ENCODE peak calls at places on chromosomes 5 and 9, in nine cellular contexts. W, H, P, G, R, K, O, E and D are unnamed samples.

GRCh38 chr5:1410156-1411014 is 34.9 kb downstream of the SLC6A3 start:
- DNase-seq in W (no peak), R (no peak), G (no peak), E (no peak), P (no peak), O (no peak), H (no peak), K (no peak), D (no peak)

GRCh38 chr5:61824396-61824795 is 481.6 kb upstream of the KIF2A start:
- DNase-seq in G (no peak), K (no peak), H (no peak), P (no peak), O (no peak), R (no peak), E (no peak), W (no peak), D (no peak)

GRCh38 chr5:87924451-87924850 is 344.2 kb downstream of the TMEM161B start:
- DNase-seq in E (no peak), H (no peak), K (no peak), R (no peak), P (no peak), O (no peak), G (no peak), W (no peak), D (no peak)

GRCh38 chr9:130680836-130681768 is 12.5 kb upstream of the EXOSC2 start:
- DNase-seq in P (peak; percentile 14), K (peak; percentile 49), O (no peak), H (peak; percentile 65), R (peak; percentile 89), W (peak; percentile 13), E (peak; percentile 81), G (peak; percentile 96), D (peak; percentile 74)

GRCh38 chr5:172929371-172929838 is 29.8 kb upstream of the RPL26L1 start:
- DNase-seq in H (no peak), G (peak; percentile 93), W (no peak), E (no peak), R (no peak), K (no peak), O (no peak), P (no peak), D (no peak)

GRCh38 chr5:139459451-139459934 is 3.0 kb downstream of the ECSCR start:
- DNase-seq in E (no peak), G (no peak), K (peak; percentile 14), W (no peak), R (no peak), O (no peak), P (no peak), H (no peak), D (peak; percentile 55)

GRCh38 chr5:37840036-37840909 is at the start of gene GDNF:
- DNase-seq in O (no peak), R (peak; percentile 43), P (no peak), W (no peak), K (no peak), H (peak; percentile 49), G (peak; percentile 82), E (peak; percentile 35), D (no peak)

GRCh38 chr5:113166710-113167366 is 190.2 kb downstream of the DCP2 start:
- DNase-seq in E (no peak), K (no peak), W (no peak), G (peak; percentile 80), P (no peak), O (no peak), H (no peak), R (no peak), D (no peak)

GRCh38 chr5:113574417-113574816 is 60.9 kb downstream of the YTHDC2 start:
- DNase-seq in H (no peak), G (peak; percentile 71), K (no peak), P (no peak), W (no peak), R (no peak), O (no peak), E (no peak), D (no peak)

GRCh38 chr9:89377411-89377810 is 59.1 kb downstream of the SECISBP2 start:
- DNase-seq in E (no peak), G (no peak), P (no peak), W (no peak), H (no peak), K (no peak), O (no peak), R (no peak), D (no peak)

GRCh38 chr9:15373201-15373530 is 49.5 kb upstream of the SNAPC3 start:
- DNase-seq in O (no peak), P (no peak), K (no peak), H (no peak), R (no peak), G (peak; percentile 38), W (no peak), E (no peak), D (no peak)

GRCh38 chr9:107174441-107174840 is 108.6 kb upstream of the RAD23B start:
- DNase-seq in G (peak; percentile 29), P (no peak), W (no peak), H (no peak), R (no peak), O (no peak), K (no peak), E (no peak), D (no peak)

GRCh38 chr9:134188421-134189166 is 24.2 kb upstream of the RNU6ATAC start:
- DNase-seq in O (no peak), K (no peak), E (no peak), G (peak; percentile 34), H (no peak), P (no peak), R (no peak), W (no peak), D (no peak)

GRCh38 chr9:93028448-93029006 is 30.0 kb upstream of the SUSD3 start:
- DNase-seq in O (peak; percentile 91), R (peak; percentile 16), H (no peak), G (no peak), W (no peak), P (peak; percentile 69), K (peak; percentile 51), E (no peak), D (peak; percentile 80)

GRCh38 chr9:102867488-102867887 is 127.6 kb upstream of the CYLC2 start:
- DNase-seq in W (no peak), K (no peak), G (no peak), R (no peak), E (no peak), O (no peak), H (no peak), P (no peak), D (no peak)

GRCh38 chr5:36417668-36418067 is 116.0 kb upstream of the RANBP3L start:
- DNase-seq in E (no peak), H (no peak), R (no peak), G (no peak), O (no peak), W (no peak), K (no peak), P (no peak), D (no peak)

GRCh38 chr5:173139631-173140030 is 4.7 kb upstream of the BNIP1 start:
- DNase-seq in H (no peak), E (no peak), O (no peak), P (no peak), W (no peak), R (no peak), K (no peak), G (no peak), D (no peak)

GRCh38 chr5:53262348-53262970 is 152.9 kb upstream of the MOCS2 start:
- DNase-seq in R (no peak), W (no peak), K (no peak), O (peak; percentile 4), G (peak; percentile 63), H (peak; percentile 45), P (no peak), E (no peak), D (no peak)

GRCh38 chr9:119802115-119802514 is 432.9 kb upstream of the BRINP1 start:
- DNase-seq in R (no peak), H (no peak), O (no peak), K (no peak), E (no peak), G (no peak), P (no peak), W (no peak), D (no peak)

GRCh38 chr9:78354324-78354973 is 57.5 kb downstream of the PSAT1 start:
- DNase-seq in P (no peak), R (no peak), G (no peak), O (no peak), W (no peak), E (no peak), H (no peak), K (peak; percentile 75), D (no peak)

GRCh38 chr5:3602713-3603502 is 7.3 kb downstream of the IRX1 start:
- DNase-seq in P (no peak), G (peak; percentile 76), R (no peak), O (no peak), H (peak; percentile 53), K (no peak), W (no peak), E (no peak), D (no peak)